ENCODE peak calls at places on chromosome 16, in four cellular contexts. A is GM12878, F is HCT116, P is H1. N is an unnamed sample.

GRCh38 chr16:71526111-71526998 is at the start of gene CHST4:
- DNase-seq in A (no peak), F (no peak), P (peak), N (peak)

GRCh38 chr16:50742521-50743150 is 750 bp downstream of the CYLD start:
- DNase-seq in F (no peak), P (peak), A (no peak), N (no peak)

GRCh38 chr16:17173134-17173729 is 297.5 kb downstream of the XYLT1 start:
- DNase-seq in P (no peak), F (no peak), A (no peak), N (no peak)

GRCh38 chr16:77896357-77896972 is 108.1 kb downstream of the VAT1L start:
- DNase-seq in P (no peak), F (no peak), A (no peak), N (no peak)

GRCh38 chr16:67170168-67170947 is at the start of gene NOL3:
- DNase-seq in A (peak), F (no peak), P (peak), N (peak)

GRCh38 chr16:14284930-14285541 is 213.9 kb downstream of the MRTFB start:
- DNase-seq in P (no peak), A (no peak), F (peak), N (peak)

GRCh38 chr16:84497418-84497817 is 7.0 kb downstream of the MEAK7 start:
- DNase-seq in P (no peak), A (no peak), F (no peak), N (no peak)

GRCh38 chr16:12059216-12059769 is 82.8 kb downstream of the SNX29 start:
- DNase-seq in F (no peak), P (no peak), A (no peak), N (no peak)

GRCh38 chr16:14345512-14346115 is 274.5 kb downstream of the MRTFB start:
- DNase-seq in A (no peak), P (no peak), F (no peak), N (no peak)

GRCh38 chr16:31082368-31083045 is 6.2 kb downstream of the PRSS53 start:
- DNase-seq in F (no peak), A (no peak), P (no peak), N (no peak)

GRCh38 chr16:49748322-49748721 is 107.6 kb downstream of the ZNF423 start:
- DNase-seq in F (peak), A (no peak), P (no peak), N (no peak)

GRCh38 chr16:4501071-4501478 is 24.9 kb downstream of the HMOX2 start:
- DNase-seq in P (no peak), F (no peak), A (no peak), N (no peak)

GRCh38 chr16:15942901-15943690 is 6.3 kb upstream of the ABCC1 start:
- DNase-seq in A (no peak), F (no peak), P (no peak), N (no peak)

GRCh38 chr16:53769185-53769584 is 65.2 kb downstream of the FTO start:
- DNase-seq in F (no peak), P (no peak), A (no peak), N (no peak)

DNA sequence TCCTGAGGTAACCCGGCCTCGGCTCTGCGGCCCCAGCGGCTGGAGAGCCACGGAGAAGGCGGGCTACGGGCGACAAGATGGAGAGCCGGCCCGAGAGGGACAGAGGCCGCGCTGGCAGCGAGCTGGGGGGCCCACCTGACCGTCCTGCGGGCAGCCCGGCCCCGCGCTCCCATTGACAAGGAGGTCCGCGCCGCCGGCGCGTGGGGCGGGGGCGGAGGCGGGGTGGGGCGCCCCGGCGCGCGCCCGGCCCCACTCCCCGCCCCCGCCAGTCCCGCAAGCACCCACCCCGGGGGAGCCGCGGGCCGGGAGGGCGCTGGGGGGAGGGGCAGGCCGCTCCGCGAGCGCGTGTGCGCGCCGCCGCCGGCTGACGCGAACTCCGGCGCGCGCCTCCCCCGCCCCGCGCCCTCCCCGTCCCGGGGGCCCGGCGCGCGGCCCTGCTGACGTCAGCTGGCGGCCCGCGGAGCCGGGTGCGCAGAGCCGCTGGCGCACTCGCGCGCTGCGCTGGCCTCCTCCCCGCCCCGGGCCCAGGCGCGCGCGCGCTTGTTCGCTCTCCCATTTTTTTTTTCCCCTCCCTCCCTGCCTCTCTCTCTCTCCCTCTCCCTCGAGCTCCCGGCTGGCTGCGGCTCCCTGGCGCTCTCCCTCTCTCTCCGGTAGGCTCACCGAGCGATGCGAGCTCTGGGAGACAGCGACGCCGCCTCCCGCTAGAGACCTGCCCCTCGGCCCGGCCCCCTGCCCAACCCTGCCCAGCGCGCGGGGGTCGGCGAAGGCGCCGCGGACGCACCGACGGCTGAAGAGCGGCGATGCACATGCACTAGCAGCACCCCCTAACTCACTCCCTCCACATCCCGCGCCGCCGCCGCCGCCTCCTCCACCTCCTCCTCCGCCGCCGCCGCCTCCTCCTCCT is at the start of gene GNAO1:
- DNase-seq in A (no peak), P (peak), F (no peak), N (peak)
- TF ChIP-seq JUND in A (no peak), P (no peak), F (no peak), N (no peak)

GRCh38 chr16:272633-273546 is 2.9 kb downstream of the RGS11 start:
- DNase-seq in F (no peak), A (no peak), P (no peak), N (no peak)
- TF ChIP-seq JUND in F (no peak), A (no peak), P (no peak), N (no peak)

GRCh38 chr16:57152096-57153093 is 33.4 kb downstream of the PSME3IP1 start:
- DNase-seq in A (no peak), P (no peak), F (no peak), N (no peak)
- TF ChIP-seq JUND in A (no peak), P (no peak), F (no peak), N (no peak)

DNA sequence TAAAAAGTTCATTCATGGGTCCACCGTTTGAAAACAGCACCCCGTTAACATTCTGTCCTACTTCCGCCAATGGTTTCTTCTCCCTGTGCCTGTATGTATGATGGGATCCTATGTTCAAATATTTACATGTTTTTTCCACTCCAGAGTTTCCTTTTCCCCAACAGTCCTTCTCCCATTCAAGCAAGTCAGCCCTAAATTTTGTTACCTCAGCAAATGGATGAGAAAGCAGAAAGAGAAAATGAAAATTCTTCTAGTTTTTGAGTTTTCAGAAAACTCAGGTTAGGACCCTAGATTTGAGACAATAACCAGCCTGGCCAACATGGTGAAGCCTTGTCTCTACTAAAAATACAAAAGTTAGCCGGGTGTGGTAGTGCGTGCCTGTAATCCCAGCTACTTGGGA is 3.5 kb upstream of the ERN2 start:
- DNase-seq in A (no peak), P (no peak), F (no peak), N (no peak)
- TF ChIP-seq JUND in A (no peak), P (no peak), F (no peak), N (no peak)

DNA sequence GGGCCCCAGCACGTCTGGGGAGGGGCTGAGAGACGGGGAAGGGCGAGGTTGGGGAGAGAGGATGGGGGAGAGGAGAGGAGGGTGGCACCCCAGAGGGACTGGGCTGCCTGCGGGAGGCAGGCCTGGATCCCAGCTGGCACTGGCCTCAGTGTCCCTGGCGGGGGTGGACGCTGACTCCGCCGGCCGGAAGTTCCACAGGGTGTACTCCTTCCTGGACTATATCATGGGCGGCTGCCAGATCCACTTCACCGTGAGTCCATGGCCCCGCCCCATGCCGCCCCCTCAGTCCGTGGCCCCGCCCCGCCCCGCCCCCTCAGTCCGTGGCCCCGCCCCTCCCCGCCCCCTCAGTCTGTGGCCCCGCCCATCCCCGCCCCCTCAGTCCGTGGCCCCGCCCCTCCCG is 11.3 kb downstream of the CPNE7 start:
- DNase-seq in A (no peak), F (no peak), P (no peak), N (peak)
- TF ChIP-seq JUND in A (no peak), F (no peak), P (no peak), N (no peak)

GRCh38 chr16:82181456-82182185 is 11.6 kb upstream of the MPHOSPH6 start:
- DNase-seq in F (no peak), P (no peak), A (no peak), N (no peak)

GRCh38 chr16:82178352-82178751 is 8.3 kb upstream of the MPHOSPH6 start:
- DNase-seq in P (no peak), F (no peak), A (no peak), N (no peak)

GRCh38 chr16:82175627-82176026 is 5.6 kb upstream of the MPHOSPH6 start:
- DNase-seq in F (no peak), A (no peak), P (no peak), N (no peak)

GRCh38 chr16:82176204-82176603 is 6.2 kb upstream of the MPHOSPH6 start:
- DNase-seq in A (no peak), P (no peak), F (no peak), N (no peak)

GRCh38 chr16:82177555-82177954 is 7.5 kb upstream of the MPHOSPH6 start:
- DNase-seq in A (no peak), P (no peak), F (no peak), N (peak)
- TF ChIP-seq JUND in A (no peak), P (no peak), F (no peak), N (no peak)

GRCh38 chr16:74280448-74280847 is 16.2 kb upstream of the PSMD7 start:
- DNase-seq in P (no peak), A (no peak), F (no peak), N (no peak)

GRCh38 chr16:74279805-74280204 is 16.8 kb upstream of the PSMD7 start:
- DNase-seq in P (no peak), F (no peak), A (no peak), N (no peak)

GRCh38 chr16:74279266-74279665 is 17.3 kb upstream of the PSMD7 start:
- DNase-seq in F (no peak), P (no peak), A (no peak), N (no peak)

GRCh38 chr16:74271879-74272278 is 24.7 kb upstream of the PSMD7 start:
- DNase-seq in A (no peak), P (peak), F (no peak), N (no peak)

DNA sequence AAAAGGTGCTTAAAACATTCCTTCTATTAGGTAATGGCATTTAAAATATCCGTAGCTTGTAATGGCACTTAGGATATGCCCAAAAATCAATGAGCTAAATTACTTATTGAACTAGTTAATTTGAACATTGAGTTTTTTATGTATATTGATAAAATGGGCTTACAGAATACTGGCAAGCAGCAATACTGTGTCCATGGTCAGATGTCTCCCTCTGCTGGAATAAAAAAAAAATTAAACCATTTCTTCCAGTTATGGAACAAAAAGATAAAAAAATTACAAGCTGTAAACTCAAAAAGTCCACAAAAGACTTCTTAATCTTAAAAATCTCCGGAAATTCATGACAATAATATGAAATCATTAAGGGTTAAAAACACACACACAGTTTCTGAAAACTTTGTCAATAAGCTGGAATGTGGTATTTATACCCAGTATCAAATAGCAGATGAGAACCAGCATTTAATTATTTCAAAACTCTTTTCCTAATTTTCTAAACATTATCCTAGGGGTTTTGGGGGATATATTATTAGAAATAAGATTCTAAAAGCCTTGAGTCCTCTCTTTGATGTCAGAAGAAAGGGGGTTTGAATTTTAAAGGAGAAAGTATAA is 21.5 kb upstream of the PSMD7 start:
- DNase-seq in F (peak), P (no peak), A (no peak), N (peak)
- TF ChIP-seq JUND in F (no peak), P (no peak), A (no peak), N (no peak)

GRCh38 chr16:87210949-87211348 is 106.2 kb downstream of the C16orf95 start:
- DNase-seq in P (no peak), F (no peak), A (no peak), N (no peak)
- TF ChIP-seq JUND in P (no peak), F (no peak), A (no peak), N (no peak)

GRCh38 chr16:85961988-85962915 is 63.3 kb downstream of the IRF8 start:
- DNase-seq in P (no peak), A (no peak), F (no peak), N (no peak)

GRCh38 chr16:85958731-85959130 is 59.8 kb downstream of the IRF8 start:
- DNase-seq in A (no peak), F (no peak), P (no peak), N (no peak)

GRCh38 chr16:85956426-85956825 is 57.5 kb downstream of the IRF8 start:
- DNase-seq in F (no peak), A (no peak), P (no peak), N (no peak)

GRCh38 chr16:85960486-85961046 is 61.6 kb downstream of the IRF8 start:
- DNase-seq in F (no peak), P (no peak), A (no peak), N (no peak)

DNA sequence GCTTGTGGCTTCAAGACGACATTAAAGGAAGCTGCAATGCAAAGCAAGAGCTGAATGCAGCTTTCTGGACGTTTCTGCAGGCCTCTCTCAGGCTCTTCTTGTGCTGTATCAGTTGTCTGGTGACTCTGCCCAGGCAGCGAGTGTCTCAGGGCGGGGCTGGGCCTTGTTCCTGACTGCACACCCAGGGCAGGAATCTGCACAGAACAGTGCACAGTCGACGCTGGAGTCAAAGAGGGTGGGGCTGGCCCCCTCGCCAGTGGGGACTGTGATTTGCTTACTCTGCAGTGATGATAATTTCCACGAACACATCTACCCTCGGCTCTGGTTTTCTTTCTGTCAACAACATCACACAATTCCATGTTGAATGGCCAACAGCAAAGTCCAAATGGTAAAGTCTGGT is 60.7 kb downstream of the IRF8 start:
- DNase-seq in A (no peak), F (no peak), P (no peak), N (no peak)
- TF ChIP-seq JUND in A (no peak), F (no peak), P (no peak), N (no peak)

GRCh38 chr16:87619360-87620200 is 17.3 kb downstream of the JPH3 start:
- DNase-seq in P (no peak), F (no peak), A (no peak), N (no peak)

GRCh38 chr16:87618216-87618615 is 15.9 kb downstream of the JPH3 start:
- DNase-seq in A (no peak), F (no peak), P (no peak), N (no peak)

GRCh38 chr16:87616556-87616955 is 14.2 kb downstream of the JPH3 start:
- DNase-seq in A (no peak), F (no peak), P (no peak), N (no peak)

GRCh38 chr16:87613961-87614360 is 11.7 kb downstream of the JPH3 start:
- DNase-seq in P (no peak), F (no peak), A (no peak), N (no peak)

GRCh38 chr16:87615621-87616041 is 13.3 kb downstream of the JPH3 start:
- DNase-seq in P (no peak), A (no peak), F (no peak), N (no peak)
- TF ChIP-seq JUND in P (no peak), A (no peak), F (no peak), N (no peak)

N was measured in T47D.